ENCODE peak calls at places on chromosome 15, in seven cellular contexts. One of them, this sample, is unnamed. For H3K4me1 and H3K9me3, the result is how much of the 10 kb centered on the place peaks cover.

GRCh38 chr15:42240823-42241222 is 32.2 kb upstream of the GANC start:
- DNase-seq in body of pancreas: no peak
- DNase-seq in left ventricle myocardium inferior: no peak
- DNase-seq in suprapubic skin: no peak
- DNase-seq in CD4-positive, CD25-positive, alpha-beta regulatory T cell: no peak
- DNase-seq in HCT116: no peak
- DNase-seq in PC-9: no peak
- DNase-seq in this sample: no peak

GRCh38 chr15:99504071-99504822 is 61.5 kb upstream of the MEF2A start:
- DNase-seq in body of pancreas: no peak
- DNase-seq in left ventricle myocardium inferior: no peak
- DNase-seq in suprapubic skin: no peak
- DNase-seq in CD4-positive, CD25-positive, alpha-beta regulatory T cell: no peak
- DNase-seq in HCT116: no peak
- DNase-seq in PC-9: no peak
- DNase-seq in this sample: no peak

GRCh38 chr15:54707805-54708752 is 488.7 kb downstream of the RSL24D1 start:
- DNase-seq in body of pancreas: no peak
- DNase-seq in left ventricle myocardium inferior: no peak
- DNase-seq in suprapubic skin: no peak
- DNase-seq in CD4-positive, CD25-positive, alpha-beta regulatory T cell: no peak
- DNase-seq in HCT116: no peak
- DNase-seq in PC-9: no peak
- DNase-seq in this sample: no peak

GRCh38 chr15:63030101-63030528 is 12.4 kb upstream of the TPM1 start:
- DNase-seq in body of pancreas: no peak
- DNase-seq in left ventricle myocardium inferior: no peak
- DNase-seq in suprapubic skin: no peak
- DNase-seq in CD4-positive, CD25-positive, alpha-beta regulatory T cell: no peak
- DNase-seq in HCT116: no peak
- DNase-seq in PC-9: no peak
- DNase-seq in this sample: no peak

GRCh38 chr15:70508561-70509281 is 254.6 kb downstream of the UACA start:
- DNase-seq in body of pancreas: no peak
- DNase-seq in left ventricle myocardium inferior: no peak
- DNase-seq in suprapubic skin: no peak
- DNase-seq in CD4-positive, CD25-positive, alpha-beta regulatory T cell: no peak
- DNase-seq in HCT116: no peak
- DNase-seq in PC-9: peak
- DNase-seq in this sample: peak

GRCh38 chr15:57124036-57124435 is 205.6 kb downstream of the TCF12 start:
- DNase-seq in body of pancreas: no peak
- DNase-seq in left ventricle myocardium inferior: no peak
- DNase-seq in suprapubic skin: no peak
- DNase-seq in CD4-positive, CD25-positive, alpha-beta regulatory T cell: no peak
- DNase-seq in HCT116: no peak
- DNase-seq in PC-9: no peak
- DNase-seq in this sample: no peak

GRCh38 chr15:64810499-64811326 is 14.7 kb downstream of the PIF1 start:
- DNase-seq in body of pancreas: no peak
- DNase-seq in left ventricle myocardium inferior: no peak
- DNase-seq in suprapubic skin: no peak
- DNase-seq in CD4-positive, CD25-positive, alpha-beta regulatory T cell: no peak
- DNase-seq in HCT116: no peak
- DNase-seq in PC-9: no peak
- DNase-seq in this sample: no peak

GRCh38 chr15:68379759-68380290 is 52.1 kb downstream of the ITGA11 start:
- DNase-seq in body of pancreas: no peak
- DNase-seq in left ventricle myocardium inferior: no peak
- DNase-seq in suprapubic skin: peak
- DNase-seq in CD4-positive, CD25-positive, alpha-beta regulatory T cell: no peak
- DNase-seq in HCT116: no peak
- DNase-seq in PC-9: no peak
- DNase-seq in this sample: peak

GRCh38 chr15:36358094-36358961 is 221.1 kb upstream of the CDIN1 start:
- DNase-seq in body of pancreas: no peak
- DNase-seq in left ventricle myocardium inferior: no peak
- DNase-seq in suprapubic skin: no peak
- DNase-seq in CD4-positive, CD25-positive, alpha-beta regulatory T cell: no peak
- DNase-seq in HCT116: no peak
- DNase-seq in PC-9: no peak
- DNase-seq in this sample: peak

GRCh38 chr15:22811640-22812039 is 25.2 kb downstream of the NIPA1 start:
- DNase-seq in body of pancreas: peak
- DNase-seq in left ventricle myocardium inferior: peak
- DNase-seq in suprapubic skin: peak
- DNase-seq in CD4-positive, CD25-positive, alpha-beta regulatory T cell: no peak
- DNase-seq in HCT116: no peak
- DNase-seq in PC-9: no peak
- DNase-seq in this sample: peak

GRCh38 chr15:94231728-94232086 is 346 bp downstream of the MCTP2 start:
- DNase-seq in body of pancreas: peak
- DNase-seq in left ventricle myocardium inferior: no peak
- DNase-seq in suprapubic skin: no peak
- DNase-seq in CD4-positive, CD25-positive, alpha-beta regulatory T cell: no peak
- DNase-seq in HCT116: no peak
- DNase-seq in PC-9: no peak
- DNase-seq in this sample: no peak

GRCh38 chr15:32651229-32651837 is 9.8 kb downstream of the SCG5 start:
- DNase-seq in body of pancreas: peak
- DNase-seq in left ventricle myocardium inferior: no peak
- DNase-seq in suprapubic skin: no peak
- DNase-seq in CD4-positive, CD25-positive, alpha-beta regulatory T cell: peak
- DNase-seq in HCT116: peak
- DNase-seq in PC-9: peak
- DNase-seq in this sample: peak

GRCh38 chr15:82730022-82730530 is 20.4 kb upstream of the AP3B2 start:
- DNase-seq in body of pancreas: no peak
- DNase-seq in left ventricle myocardium inferior: no peak
- DNase-seq in suprapubic skin: no peak
- DNase-seq in CD4-positive, CD25-positive, alpha-beta regulatory T cell: no peak
- DNase-seq in HCT116: no peak
- DNase-seq in PC-9: no peak
- DNase-seq in this sample: no peak

GRCh38 chr15:93072440-93073394 is 16.3 kb downstream of the RGMA start:
- DNase-seq in body of pancreas: peak
- DNase-seq in left ventricle myocardium inferior: peak
- DNase-seq in suprapubic skin: no peak
- DNase-seq in CD4-positive, CD25-positive, alpha-beta regulatory T cell: no peak
- DNase-seq in HCT116: peak
- DNase-seq in PC-9: peak
- DNase-seq in this sample: peak

GRCh38 chr15:84765675-84766074 is 17.3 kb downstream of the ZNF592 start:
- DNase-seq in body of pancreas: no peak
- DNase-seq in left ventricle myocardium inferior: no peak
- DNase-seq in suprapubic skin: no peak
- DNase-seq in CD4-positive, CD25-positive, alpha-beta regulatory T cell: no peak
- DNase-seq in HCT116: no peak
- DNase-seq in PC-9: no peak
- DNase-seq in this sample: no peak

GRCh38 chr15:84764989-84765388 is 16.6 kb downstream of the ZNF592 start:
- DNase-seq in body of pancreas: no peak
- DNase-seq in left ventricle myocardium inferior: no peak
- DNase-seq in suprapubic skin: no peak
- DNase-seq in CD4-positive, CD25-positive, alpha-beta regulatory T cell: no peak
- DNase-seq in HCT116: no peak
- DNase-seq in PC-9: no peak
- DNase-seq in this sample: no peak

GRCh38 chr15:84762840-84763572 is 14.6 kb downstream of the ZNF592 start:
- DNase-seq in body of pancreas: peak
- DNase-seq in left ventricle myocardium inferior: no peak
- DNase-seq in suprapubic skin: no peak
- DNase-seq in CD4-positive, CD25-positive, alpha-beta regulatory T cell: no peak
- DNase-seq in HCT116: no peak
- DNase-seq in PC-9: no peak
- DNase-seq in this sample: no peak

GRCh38 chr15:84764585-84764984 is 16.2 kb downstream of the ZNF592 start:
- DNase-seq in body of pancreas: no peak
- DNase-seq in left ventricle myocardium inferior: no peak
- DNase-seq in suprapubic skin: no peak
- DNase-seq in CD4-positive, CD25-positive, alpha-beta regulatory T cell: no peak
- DNase-seq in HCT116: no peak
- DNase-seq in PC-9: no peak
- DNase-seq in this sample: no peak

GRCh38 chr15:84766461-84767005 is 18.1 kb downstream of the ZNF592 start:
- DNase-seq in body of pancreas: no peak
- DNase-seq in left ventricle myocardium inferior: no peak
- DNase-seq in suprapubic skin: no peak
- DNase-seq in CD4-positive, CD25-positive, alpha-beta regulatory T cell: no peak
- DNase-seq in HCT116: no peak
- DNase-seq in PC-9: no peak
- DNase-seq in this sample: no peak
- H3K4me1 ChIP-seq in body of pancreas: under half
- H3K4me1 ChIP-seq in left ventricle myocardium inferior: half or more
- H3K4me1 ChIP-seq in suprapubic skin: under half
- H3K4me1 ChIP-seq in CD4-positive, CD25-positive, alpha-beta regulatory T cell: under half
- H3K4me1 ChIP-seq in HCT116: under half
- H3K4me1 ChIP-seq in PC-9: under half
- H3K4me1 ChIP-seq in this sample: under half

DNA sequence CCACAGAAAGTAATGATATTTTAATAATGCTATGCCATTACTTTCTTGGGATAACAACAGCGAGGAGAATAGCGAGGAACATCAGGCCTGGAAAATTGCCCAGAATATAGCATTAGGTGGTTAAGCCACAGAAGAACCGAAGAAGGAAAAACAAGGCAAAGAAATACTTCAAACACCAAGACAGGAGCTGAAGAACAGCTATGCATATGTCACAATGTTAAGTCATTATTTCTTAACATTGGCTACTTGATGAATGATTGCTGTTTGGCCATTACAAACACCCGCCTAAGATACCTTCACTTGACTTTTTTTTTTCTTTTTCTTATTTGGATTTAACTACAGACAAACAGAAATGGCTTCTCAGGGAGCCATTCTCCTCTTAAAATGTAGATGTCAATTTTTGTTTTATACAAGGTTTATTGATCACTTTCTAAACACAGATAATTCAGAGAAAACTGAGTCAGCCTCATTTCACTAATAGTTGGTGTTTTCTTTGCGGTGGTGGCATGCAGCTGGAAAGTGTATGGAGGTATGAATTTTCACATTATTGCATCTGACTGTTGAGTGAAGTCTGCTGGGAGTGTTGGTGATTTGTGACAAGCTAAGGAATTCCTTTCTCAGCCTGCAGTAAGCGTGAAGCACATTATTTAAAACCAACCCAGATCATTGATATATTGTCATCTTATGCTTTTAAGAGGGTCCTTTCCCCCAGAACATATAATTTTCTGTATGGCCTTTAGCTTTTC is 705.7 kb upstream of the NR2F2 start:
- DNase-seq in body of pancreas: no peak
- DNase-seq in left ventricle myocardium inferior: no peak
- DNase-seq in suprapubic skin: no peak
- DNase-seq in CD4-positive, CD25-positive, alpha-beta regulatory T cell: no peak
- DNase-seq in HCT116: no peak
- DNase-seq in PC-9: no peak
- DNase-seq in this sample: no peak
- H3K9me3 ChIP-seq in body of pancreas: under half
- H3K9me3 ChIP-seq in left ventricle myocardium inferior: under half
- H3K9me3 ChIP-seq in suprapubic skin: under half
- H3K9me3 ChIP-seq in CD4-positive, CD25-positive, alpha-beta regulatory T cell: under half
- H3K9me3 ChIP-seq in HCT116: under half
- H3K9me3 ChIP-seq in PC-9: under half
- H3K9me3 ChIP-seq in this sample: under half

GRCh38 chr15:100638177-100638730 is 35.9 kb downstream of the ASB7 start:
- DNase-seq in body of pancreas: no peak
- DNase-seq in left ventricle myocardium inferior: no peak
- DNase-seq in suprapubic skin: no peak
- DNase-seq in CD4-positive, CD25-positive, alpha-beta regulatory T cell: no peak
- DNase-seq in HCT116: no peak
- DNase-seq in PC-9: no peak
- DNase-seq in this sample: no peak

GRCh38 chr15:100642950-100643338 is 40.6 kb downstream of the ASB7 start:
- DNase-seq in body of pancreas: no peak
- DNase-seq in left ventricle myocardium inferior: no peak
- DNase-seq in suprapubic skin: no peak
- DNase-seq in CD4-positive, CD25-positive, alpha-beta regulatory T cell: no peak
- DNase-seq in HCT116: no peak
- DNase-seq in PC-9: no peak
- DNase-seq in this sample: no peak

GRCh38 chr15:100642217-100642949 is 40.0 kb downstream of the ASB7 start:
- DNase-seq in body of pancreas: no peak
- DNase-seq in left ventricle myocardium inferior: no peak
- DNase-seq in suprapubic skin: no peak
- DNase-seq in CD4-positive, CD25-positive, alpha-beta regulatory T cell: no peak
- DNase-seq in HCT116: no peak
- DNase-seq in PC-9: no peak
- DNase-seq in this sample: no peak
- H3K4me3 ChIP-seq in body of pancreas: no peak
- H3K4me3 ChIP-seq in left ventricle myocardium inferior: no peak
- H3K4me3 ChIP-seq in suprapubic skin: no peak
- H3K4me3 ChIP-seq in CD4-positive, CD25-positive, alpha-beta regulatory T cell: no peak
- H3K4me3 ChIP-seq in HCT116: no peak
- H3K4me3 ChIP-seq in PC-9: no peak
- H3K4me3 ChIP-seq in this sample: no peak

GRCh38 chr15:52183562-52184173 is 7.5 kb downstream of the GNB5 start:
- DNase-seq in body of pancreas: peak
- DNase-seq in left ventricle myocardium inferior: no peak
- DNase-seq in suprapubic skin: no peak
- DNase-seq in CD4-positive, CD25-positive, alpha-beta regulatory T cell: no peak
- DNase-seq in HCT116: no peak
- DNase-seq in PC-9: peak
- DNase-seq in this sample: no peak
- H3K4me1 ChIP-seq in body of pancreas: half or more
- H3K4me1 ChIP-seq in left ventricle myocardium inferior: under half
- H3K4me1 ChIP-seq in suprapubic skin: under half
- H3K4me1 ChIP-seq in CD4-positive, CD25-positive, alpha-beta regulatory T cell: under half
- H3K4me1 ChIP-seq in HCT116: under half
- H3K4me1 ChIP-seq in PC-9: under half
- H3K4me1 ChIP-seq in this sample: under half

GRCh38 chr15:67192185-67192584 is 62.3 kb downstream of the AAGAB start:
- DNase-seq in body of pancreas: no peak
- DNase-seq in left ventricle myocardium inferior: no peak
- DNase-seq in suprapubic skin: no peak
- DNase-seq in CD4-positive, CD25-positive, alpha-beta regulatory T cell: no peak
- DNase-seq in HCT116: no peak
- DNase-seq in PC-9: no peak
- DNase-seq in this sample: no peak
- H3K9me3 ChIP-seq in body of pancreas: under half
- H3K9me3 ChIP-seq in left ventricle myocardium inferior: under half
- H3K9me3 ChIP-seq in suprapubic skin: under half
- H3K9me3 ChIP-seq in CD4-positive, CD25-positive, alpha-beta regulatory T cell: under half
- H3K9me3 ChIP-seq in HCT116: under half
- H3K9me3 ChIP-seq in PC-9: under half
- H3K9me3 ChIP-seq in this sample: under half

This sample was measured in SJSA1.